ENCODE peak calls at places on chromosome 3, in ten cellular contexts. T is A549, J is ovary, R is breast epithelium, U is heart left ventricle, M is IMR-90, K is transverse colon, P is tibial nerve, Z is esophagus squamous epithelium, N is right lobe of liver. V is an unnamed sample.

GRCh38 chr3:145191543-145191942 is 969.4 kb downstream of the PLOD2 start:
- DNase-seq in P (no peak), M (no peak), K (no peak), U (no peak), R (no peak), J (no peak), T (no peak), N (no peak), Z (no peak), V (no peak)

GRCh38 chr3:110814170-110815007 is 257.2 kb upstream of the NECTIN3 start:
- DNase-seq in U (no peak), Z (no peak), P (no peak), K (peak; percentile 14), J (no peak), T (no peak), R (no peak), N (no peak), M (peak; percentile 98), V (no peak)

GRCh38 chr3:177256991-177257390 is 59.7 kb upstream of the TBL1XR1 start:
- DNase-seq in M (no peak), R (no peak), K (no peak), Z (no peak), T (no peak), P (no peak), J (no peak), U (no peak), N (no peak), V (no peak)

GRCh38 chr3:9291991-9292390 is 42.5 kb upstream of the SRGAP3 start:
- DNase-seq in N (no peak), U (no peak), M (no peak), J (no peak), T (no peak), R (no peak), P (no peak), K (no peak), Z (no peak), V (no peak)

GRCh38 chr3:181105636-181106035 is 116.1 kb upstream of the DNAJC19 start:
- DNase-seq in R (no peak), M (no peak), N (no peak), Z (no peak), K (no peak), T (no peak), U (no peak), P (no peak), J (no peak), V (no peak)

GRCh38 chr3:15097889-15098288 is 1.1 kb downstream of the RBSN start:
- DNase-seq in U (no peak), T (no peak), K (no peak), Z (no peak), M (no peak), N (no peak), P (no peak), J (no peak), R (no peak), V (no peak)

GRCh38 chr3:30826381-30827061 is 67.9 kb downstream of the GADL1 start:
- DNase-seq in T (no peak), K (no peak), M (no peak), N (no peak), U (no peak), P (no peak), J (no peak), R (no peak), Z (no peak), V (no peak)

GRCh38 chr3:99862208-99862607 is 44.5 kb downstream of the CMSS1 start:
- DNase-seq in R (no peak), J (no peak), Z (no peak), T (no peak), N (no peak), K (no peak), M (peak; percentile 83), U (no peak), P (no peak), V (no peak)

GRCh38 chr3:48952510-48953118 is 34.0 kb downstream of the ARIH2 start:
- DNase-seq in J (no peak), M (no peak), U (peak; percentile 36), T (no peak), P (no peak), Z (no peak), K (peak; percentile 70), R (no peak), N (no peak), V (no peak)

GRCh38 chr3:48945432-48945831 is 26.8 kb downstream of the ARIH2 start:
- DNase-seq in K (no peak), U (no peak), Z (no peak), T (no peak), R (no peak), N (no peak), M (no peak), J (no peak), P (no peak), V (no peak)

GRCh38 chr3:48950051-48950450 is 31.4 kb downstream of the ARIH2 start:
- DNase-seq in T (no peak), U (no peak), Z (no peak), N (no peak), J (no peak), R (no peak), K (no peak), P (no peak), M (no peak), V (no peak)

GRCh38 chr3:48945856-48946549 is 27.4 kb downstream of the ARIH2 start:
- DNase-seq in U (no peak), K (no peak), M (no peak), J (no peak), R (no peak), Z (no peak), T (no peak), N (no peak), P (no peak), V (no peak)

DNA sequence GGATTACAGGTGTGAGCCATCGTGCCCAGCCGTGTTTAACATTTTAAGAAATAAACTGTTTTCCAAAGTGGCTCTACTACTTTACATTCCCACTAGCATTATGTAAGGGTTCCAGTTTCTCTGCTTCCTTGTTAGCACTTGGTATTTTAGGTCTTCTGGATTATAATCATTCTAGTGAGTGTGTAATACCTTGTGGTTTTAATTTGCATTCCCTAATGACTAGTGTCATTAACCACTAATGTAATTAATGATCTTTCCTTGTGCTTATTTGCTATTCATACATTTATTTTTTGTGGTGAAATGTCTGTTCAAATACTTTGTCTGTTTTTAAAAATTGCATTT is 30.7 kb downstream of the ARIH2 start:
- DNase-seq in P (no peak), M (peak; percentile 12), U (no peak), R (no peak), K (no peak), N (no peak), T (no peak), J (no peak), Z (no peak), V (no peak)
- TF ChIP-seq POLR2A in P (no peak), M (no peak), U (no peak), R (no peak), K (no peak), N (no peak), T (no peak), J (no peak), Z (no peak), V (no peak)

DNA sequence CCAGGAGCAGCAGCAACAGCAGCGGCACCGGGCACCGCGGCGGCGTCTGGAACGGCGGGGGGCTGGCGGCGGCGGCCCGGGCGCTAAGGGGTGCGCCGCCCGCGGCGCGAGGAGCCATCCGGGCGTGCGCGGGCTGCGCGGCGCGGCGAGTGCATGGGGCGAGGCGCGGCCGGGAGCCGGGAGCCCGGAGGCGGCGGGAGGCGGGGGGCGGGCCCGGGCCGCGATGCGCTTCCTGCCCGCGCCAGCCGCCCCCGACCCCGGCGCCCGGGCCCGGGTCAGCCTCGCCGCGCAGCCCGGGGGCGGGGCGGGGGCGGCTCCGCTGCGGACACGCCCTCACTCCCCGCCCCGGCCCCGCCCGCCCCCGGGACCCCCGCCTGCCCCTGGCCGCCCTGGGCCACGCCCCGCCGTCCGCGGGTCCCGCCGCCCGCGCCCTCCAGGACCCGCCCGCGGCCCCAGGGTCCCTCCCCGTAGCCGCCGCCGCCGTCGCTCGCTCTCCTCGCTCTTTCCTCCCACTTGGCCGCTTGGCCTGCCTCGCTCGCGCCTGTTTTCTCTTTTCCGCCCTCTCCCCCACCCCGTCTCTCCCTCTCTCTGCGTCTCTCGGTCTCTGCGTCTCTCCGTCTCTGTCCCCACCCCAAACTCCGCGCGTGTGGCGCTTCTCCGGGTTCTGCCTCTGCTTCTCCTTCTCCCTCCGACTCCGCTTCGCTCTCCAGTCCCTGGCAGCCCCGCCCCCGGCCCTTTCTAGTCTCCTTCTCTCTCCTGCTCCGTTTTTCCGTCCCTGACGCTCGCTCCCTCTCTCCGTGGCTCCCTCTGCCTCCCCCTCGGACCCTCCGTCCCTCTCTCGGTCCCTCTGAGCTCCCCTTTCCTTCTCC is at the start of gene PLXND1:
- DNase-seq in M (peak; percentile 39), K (peak; percentile 59), N (peak; percentile 70), T (peak; percentile 53), Z (peak; percentile 6), U (peak; percentile 86), P (peak; percentile 53), R (no peak), J (peak; percentile 72), V (peak; percentile 73)
- TF ChIP-seq POLR2A in M (no peak), K (peak; percentile 62), N (peak; percentile 8), T (peak; percentile 27), Z (no peak), U (no peak), P (peak; percentile 57), R (no peak), J (no peak), V (no peak)

GRCh38 chr3:172038823-172039222 is 555 bp upstream of the FNDC3B start:
- DNase-seq in Z (no peak), R (no peak), T (no peak), U (no peak), K (no peak), M (peak; percentile 49), N (no peak), J (peak; percentile 40), P (no peak), V (no peak)

GRCh38 chr3:172040976-172041963 is 1.9 kb downstream of the FNDC3B start:
- DNase-seq in M (peak; percentile 41), U (no peak), Z (no peak), N (no peak), T (no peak), J (peak; percentile 50), P (no peak), R (no peak), K (peak; percentile 49), V (no peak)

GRCh38 chr3:172042136-172042535 is 2.8 kb downstream of the FNDC3B start:
- DNase-seq in P (no peak), N (no peak), U (no peak), T (no peak), Z (no peak), J (no peak), R (no peak), K (no peak), M (no peak), V (no peak)

GRCh38 chr3:172040078-172040975 is 949 bp downstream of the FNDC3B start:
- DNase-seq in U (peak; percentile 90), T (peak; percentile 51), M (peak; percentile 86), P (peak; percentile 56), Z (no peak), K (peak; percentile 84), N (peak; percentile 91), J (peak; percentile 88), R (peak; percentile 74), V (peak; percentile 53)

DNA sequence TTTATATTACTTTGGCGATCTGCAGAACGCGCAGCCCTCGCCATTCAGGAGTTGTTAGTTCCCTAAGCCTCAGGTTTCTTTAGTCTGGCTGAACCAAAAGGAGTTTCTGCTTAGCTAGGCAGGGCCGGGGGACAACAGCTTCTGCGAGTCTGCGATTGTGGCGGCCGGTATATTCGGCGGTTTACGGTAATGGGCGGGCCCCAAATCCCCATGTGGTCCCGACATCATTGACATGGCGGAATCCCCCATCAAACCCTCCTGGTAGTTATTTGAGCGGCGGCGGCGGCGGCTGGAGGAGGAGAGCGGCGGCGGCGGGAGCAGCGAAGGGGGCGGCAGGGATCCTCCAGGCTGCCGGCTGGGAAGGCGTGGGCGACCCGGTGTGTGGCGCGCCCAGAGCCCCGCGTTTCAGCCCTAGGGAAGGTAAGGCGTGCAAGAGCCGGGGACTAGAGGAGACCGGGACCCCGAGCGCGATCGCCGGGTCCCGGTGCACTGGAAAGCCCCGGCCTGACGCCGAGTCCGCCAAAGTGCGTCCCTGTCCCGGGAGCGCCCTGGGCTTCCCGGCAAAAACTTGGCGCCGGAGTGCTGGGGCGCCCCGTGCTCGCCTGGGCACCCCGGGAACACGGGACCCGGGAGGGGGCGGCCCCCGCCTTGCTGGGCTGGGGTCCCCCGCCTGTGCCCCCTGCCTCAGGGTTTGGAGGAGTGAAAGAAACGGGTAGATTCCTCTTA is at the start of gene FNDC3B:
- DNase-seq in R (peak; percentile 91), T (peak; percentile 72), Z (peak; percentile 40), N (peak; percentile 95), J (peak; percentile 95), M (peak; percentile 95), P (peak; percentile 90), K (peak; percentile 96), U (peak; percentile 97), V (peak; percentile 67)
- TF ChIP-seq POLR2A in R (peak; percentile 85), T (peak; percentile 56), Z (peak; percentile 73), N (peak; percentile 98), J (peak; percentile 88), M (peak; percentile 93), P (peak; percentile 90), K (peak; percentile 87), U (peak; percentile 67), V (peak; percentile 67)

GRCh38 chr3:171245796-171246453 is 214.3 kb downstream of the TNIK start:
- DNase-seq in K (no peak), N (no peak), J (no peak), U (no peak), Z (no peak), T (no peak), P (no peak), M (no peak), R (no peak), V (no peak)

GRCh38 chr3:171251842-171252241 is 208.4 kb downstream of the TNIK start:
- DNase-seq in K (no peak), R (no peak), P (no peak), J (no peak), Z (no peak), M (no peak), N (no peak), U (no peak), T (no peak), V (no peak)

GRCh38 chr3:171242951-171243350 is 216.4 kb upstream of the SLC2A2 start:
- DNase-seq in M (no peak), K (no peak), R (no peak), J (no peak), N (no peak), U (no peak), T (no peak), Z (no peak), P (no peak), V (no peak)

GRCh38 chr3:171249171-171249692 is 211.0 kb downstream of the TNIK start:
- DNase-seq in T (no peak), Z (no peak), U (no peak), N (no peak), P (no peak), M (no peak), J (no peak), K (no peak), R (no peak), V (no peak)

GRCh38 chr3:171248426-171249115 is 211.6 kb downstream of the TNIK start:
- DNase-seq in Z (no peak), K (no peak), U (no peak), T (no peak), P (no peak), J (no peak), M (no peak), N (no peak), R (no peak), V (no peak)
- TF ChIP-seq POLR2A in Z (no peak), K (no peak), U (no peak), T (no peak), P (no peak), J (no peak), M (no peak), N (no peak), R (no peak), V (no peak)

V was measured in GM12892.